ENCODE peak calls at places on chromosome 21, in seven cellular contexts. X is spleen, J is tibial artery, E is ascending aorta, O is lung, P is thyroid gland, W is A549. G is an unnamed sample.

GRCh38 chr21:27423073-27423472 is 456.2 kb upstream of the ADAMTS5 start:
- DNase-seq in X (no peak), J (peak; percentile 90), E (peak; percentile 92), O (peak; percentile 36), P (peak; percentile 8), W (no peak), G (peak; percentile 53)

GRCh38 chr21:41953249-41953830 is 478 bp downstream of the C2CD2 start:
- DNase-seq in X (peak; percentile 77), J (no peak), E (no peak), O (no peak), P (peak; percentile 33), W (no peak), G (no peak)

GRCh38 chr21:38861989-38862683 is 56.4 kb downstream of the ETS2 start:
- DNase-seq in X (no peak), J (no peak), E (no peak), O (no peak), P (no peak), W (no peak), G (no peak)

GRCh38 chr21:21860888-21861287 is 862.7 kb downstream of the NCAM2 start:
- DNase-seq in X (no peak), J (no peak), E (no peak), O (no peak), P (no peak), W (no peak), G (no peak)

GRCh38 chr21:27511241-27511640 is 544.4 kb upstream of the ADAMTS5 start:
- DNase-seq in X (no peak), J (no peak), E (no peak), O (no peak), P (no peak), W (no peak), G (no peak)

GRCh38 chr21:45993210-45994085 is 11.9 kb downstream of the COL6A1 start:
- DNase-seq in X (peak; percentile 66), J (peak; percentile 51), E (peak; percentile 73), O (no peak), P (peak; percentile 1), W (no peak), G (peak; percentile 13)

GRCh38 chr21:33751120-33751519 is 108.8 kb downstream of the ITSN1 start:
- DNase-seq in X (no peak), J (no peak), E (no peak), O (no peak), P (no peak), W (no peak), G (no peak)

GRCh38 chr21:14550200-14550599 is 4.1 kb upstream of the SAMSN1 start:
- DNase-seq in X (no peak), J (no peak), E (no peak), O (no peak), P (no peak), W (no peak), G (no peak)

GRCh38 chr21:41582298-41582840 is 74.4 kb upstream of the TMPRSS2 start:
- DNase-seq in X (no peak), J (no peak), E (no peak), O (no peak), P (no peak), W (no peak), G (no peak)

GRCh38 chr21:42443876-42444744 is 40.4 kb downstream of the UBASH3A start:
- DNase-seq in X (peak; percentile 71), J (no peak), E (no peak), O (no peak), P (no peak), W (no peak), G (no peak)

GRCh38 chr21:46191686-46192575 is 7.7 kb upstream of the SPATC1L start:
- DNase-seq in X (no peak), J (no peak), E (peak; percentile 56), O (no peak), P (no peak), W (no peak), G (no peak)

GRCh38 chr21:46120301-46121285 is 22.7 kb downstream of the COL6A2 start:
- DNase-seq in X (peak; percentile 60), J (no peak), E (peak; percentile 53), O (no peak), P (no peak), W (no peak), G (peak; percentile 6)

GRCh38 chr21:46610018-46610701 is 5.3 kb upstream of the S100B start:
- DNase-seq in X (no peak), J (no peak), E (no peak), O (no peak), P (no peak), W (no peak), G (no peak)

GRCh38 chr21:41313765-41314164 is 2.8 kb upstream of the FAM3B start:
- DNase-seq in X (no peak), J (no peak), E (no peak), O (no peak), P (no peak), W (no peak), G (no peak)

GRCh38 chr21:32803651-32804050 is 32.1 kb upstream of the PAXBP1 start:
- DNase-seq in X (no peak), J (no peak), E (no peak), O (no peak), P (no peak), W (no peak), G (no peak)

DNA sequence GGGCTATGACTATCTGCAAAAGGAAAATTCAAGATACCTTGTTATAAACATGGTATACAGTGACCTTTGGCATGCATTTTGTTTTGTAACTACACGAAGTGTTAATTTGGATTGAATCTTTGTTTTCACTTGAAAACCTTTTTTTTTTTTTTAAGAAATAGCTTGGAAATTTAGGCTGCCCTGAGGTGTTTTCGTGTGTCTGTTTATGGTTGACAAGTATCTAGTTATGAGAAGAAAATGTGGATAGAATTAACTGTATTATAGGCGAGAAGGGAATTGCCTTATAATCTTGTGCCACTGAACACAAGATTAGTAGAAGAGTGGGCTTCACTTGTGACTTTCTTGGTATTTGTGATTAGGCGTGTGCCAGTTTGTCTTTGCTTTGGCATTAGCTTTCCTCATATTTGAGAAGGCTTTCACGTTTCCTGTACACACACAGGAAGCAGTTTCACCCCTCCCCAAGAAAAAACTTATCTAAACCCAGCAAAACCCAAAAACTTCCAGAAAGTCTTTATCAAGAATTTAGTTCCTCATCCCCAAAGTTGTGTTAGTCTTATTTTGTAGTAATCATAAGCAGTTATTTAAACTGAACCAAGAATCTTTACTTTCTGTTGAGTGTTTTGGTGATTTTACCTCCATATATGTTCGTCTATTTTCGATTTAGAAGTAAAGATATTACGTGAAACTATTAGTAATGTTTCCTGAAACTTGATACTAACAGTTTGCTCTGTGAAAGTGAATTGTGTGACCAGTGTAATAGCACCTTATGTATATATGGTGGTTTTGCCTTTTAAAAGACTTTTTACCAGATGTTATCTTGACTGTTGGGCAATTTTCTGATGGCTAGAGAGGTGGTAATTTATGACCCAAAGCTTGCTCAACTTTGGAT is 3.8 kb downstream of the DYRK1A start:
- DNase-seq in X (no peak), J (no peak), E (no peak), O (no peak), P (no peak), W (no peak), G (no peak)
- H3K4me1 ChIP-seq in X (peaks cover 51% of the 10 kb centered on the region), J (peaks cover 65% of the 10 kb centered on the region), E (peaks cover 30% of the 10 kb centered on the region), O (peaks cover 21% of the 10 kb centered on the region), P (peaks cover 35% of the 10 kb centered on the region), W (peaks cover 48% of the 10 kb centered on the region), G (peaks cover 49% of the 10 kb centered on the region)

GRCh38 chr21:35511298-35512162 is 462.4 kb upstream of the RUNX1 start:
- DNase-seq in X (no peak), J (no peak), E (no peak), O (no peak), P (no peak), W (no peak), G (no peak)

GRCh38 chr21:35510294-35510693 is 461.2 kb upstream of the RUNX1 start:
- DNase-seq in X (no peak), J (no peak), E (no peak), O (no peak), P (no peak), W (no peak), G (no peak)

GRCh38 chr21:35506352-35506751 is 457.2 kb upstream of the RUNX1 start:
- DNase-seq in X (no peak), J (no peak), E (no peak), O (no peak), P (no peak), W (no peak), G (no peak)

GRCh38 chr21:35509004-35509704 is 460.1 kb upstream of the RUNX1 start:
- DNase-seq in X (no peak), J (peak; percentile 35), E (no peak), O (no peak), P (no peak), W (no peak), G (no peak)

GRCh38 chr21:35508389-35508888 is 459.3 kb upstream of the RUNX1 start:
- DNase-seq in X (peak; percentile 76), J (peak; percentile 81), E (peak; percentile 84), O (peak; percentile 74), P (peak; percentile 25), W (peak; percentile 32), G (peak; percentile 49)
- TF ChIP-seq CTCF in X (peak; percentile 23), J (peak; percentile 18), E (no peak), O (no peak), P (no peak), W (no peak), G (no peak)

DNA sequence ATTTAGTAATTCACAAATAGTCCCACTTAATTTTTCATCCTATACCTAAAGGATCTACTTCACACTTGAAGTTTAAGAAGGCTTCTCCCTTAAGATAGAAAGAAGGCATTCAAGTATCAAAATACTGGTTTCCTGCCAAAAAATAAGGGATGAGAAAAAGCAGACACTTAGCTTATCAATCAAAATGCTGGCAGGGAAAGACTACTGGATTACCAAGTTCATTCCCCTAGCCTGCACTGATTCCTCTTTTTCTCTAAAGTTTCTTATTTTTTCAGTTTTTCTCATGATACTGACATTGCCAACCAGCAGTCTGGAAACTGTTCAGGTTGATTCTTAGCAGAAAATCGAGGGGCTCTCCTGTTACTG is 204.6 kb downstream of the GABPA start:
- DNase-seq in X (no peak), J (no peak), E (no peak), O (no peak), P (no peak), W (no peak), G (no peak)
- H3K4me1 ChIP-seq in X (no peaks in the 10 kb centered on the region), J (peaks cover 29% of the 10 kb centered on the region), E (peaks cover 25% of the 10 kb centered on the region), O (peaks cover 18% of the 10 kb centered on the region), P (peaks cover 12% of the 10 kb centered on the region), W (peaks cover 23% of the 10 kb centered on the region), G (peaks cover 23% of the 10 kb centered on the region)

GRCh38 chr21:24424786-24425185 is 1182.5 kb downstream of the MRPL39 start:
- DNase-seq in X (no peak), J (no peak), E (no peak), O (no peak), P (no peak), W (no peak), G (no peak)

GRCh38 chr21:24418671-24419070 is 1188.6 kb downstream of the MRPL39 start:
- DNase-seq in X (no peak), J (no peak), E (no peak), O (no peak), P (no peak), W (no peak), G (no peak)

DNA sequence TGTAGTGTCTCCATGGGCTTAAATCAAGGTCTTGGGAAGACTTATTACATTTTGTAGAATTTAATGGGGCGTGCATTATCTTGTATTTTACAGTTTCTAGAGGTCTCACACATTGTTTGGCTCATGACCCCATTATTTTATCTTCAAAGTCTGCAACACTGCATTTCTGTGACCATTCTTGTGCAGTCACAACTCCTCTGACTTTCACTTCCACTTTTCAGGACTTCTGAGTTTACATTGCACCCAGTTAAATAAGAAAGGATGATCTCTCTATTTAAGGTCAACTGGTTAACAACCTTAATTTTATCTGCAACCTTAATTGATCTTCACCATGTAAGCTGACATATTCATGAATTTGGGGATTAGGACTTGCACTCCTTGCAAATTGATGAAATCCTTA is 1186.6 kb downstream of the MRPL39 start:
- DNase-seq in X (no peak), J (no peak), E (no peak), O (no peak), P (no peak), W (no peak), G (no peak)
- TF ChIP-seq CTCF in X (no peak), J (no peak), E (no peak), O (no peak), P (no peak), W (no peak), G (no peak)

G was measured in testis.